ENCODE peak calls at places on chromosomes 2 and 18, in eight cellular contexts. J is neuronal stem cell, Z is Karpas-422, G is fibroblast of lung, B is HCT116, C is GM23248, N is A549, V is PC-9. T is an unnamed sample.

GRCh38 chr18:23964282-23965238 is 50.0 kb upstream of the TTC39C start:
- DNase-seq in J (no peak), Z (peak; percentile 59), G (no peak), B (peak; percentile 55), C (no peak), N (peak; percentile 44), V (no peak), T (no peak)

GRCh38 chr18:5287854-5288253 is 7.7 kb downstream of the ZBTB14 start:
- DNase-seq in J (no peak), Z (peak; percentile 41), G (no peak), B (no peak), C (no peak), N (no peak), V (no peak), T (no peak)

GRCh38 chr2:102049756-102050443 is 58.1 kb downstream of the IL1R2 start:
- DNase-seq in J (no peak), Z (no peak), G (peak; percentile 16), B (no peak), C (peak; percentile 80), N (no peak), V (no peak), T (no peak)

GRCh38 chr18:73891572-73892421 is 255.8 kb downstream of the FBXO15 start:
- DNase-seq in J (peak; percentile 73), Z (no peak), G (no peak), B (no peak), C (peak; percentile 8), N (no peak), V (no peak), T (no peak)

GRCh38 chr2:209391776-209392401 is 32.0 kb upstream of the MAP2 start:
- DNase-seq in J (no peak), Z (no peak), G (peak; percentile 71), B (no peak), C (peak; percentile 72), N (peak; percentile 7), V (peak; percentile 65), T (no peak)

GRCh38 chr2:60553496-60553991 is at the start of gene BCL11A:
- DNase-seq in J (no peak), Z (peak; percentile 95), G (peak; percentile 93), B (peak; percentile 57), C (peak; percentile 84), N (peak; percentile 82), V (no peak), T (peak; percentile 62)

GRCh38 chr18:13564579-13564978 is 161.8 kb downstream of the FAM210A start:
- DNase-seq in J (no peak), Z (no peak), G (no peak), B (no peak), C (no peak), N (no peak), V (no peak), T (no peak)

GRCh38 chr2:187924293-187924692 is 367.4 kb upstream of the GULP1 start:
- DNase-seq in J (no peak), Z (no peak), G (no peak), B (no peak), C (no peak), N (no peak), V (no peak), T (no peak)

GRCh38 chr2:173496746-173497145 is 142.1 kb downstream of the CDCA7 start:
- DNase-seq in J (no peak), Z (no peak), G (peak; percentile 66), B (no peak), C (peak; percentile 56), N (no peak), V (no peak), T (no peak)

GRCh38 chr2:58428553-58429284 is 187.6 kb upstream of the FANCL start:
- DNase-seq in J (peak; percentile 74), Z (no peak), G (peak; percentile 9), B (no peak), C (peak; percentile 22), N (peak; percentile 14), V (no peak), T (no peak)

GRCh38 chr2:105866439-105867170 is 121.9 kb downstream of the NCK2 start:
- DNase-seq in J (no peak), Z (no peak), G (peak; percentile 84), B (no peak), C (peak; percentile 23), N (no peak), V (no peak), T (peak; percentile 74)

GRCh38 chr18:22210331-22210754 is 41.0 kb downstream of the GATA6 start:
- DNase-seq in J (no peak), Z (no peak), G (peak; percentile 83), B (no peak), C (peak; percentile 76), N (peak; percentile 14), V (no peak), T (no peak)

GRCh38 chr2:236086403-236086970 is 81.7 kb downstream of the GBX2 start:
- DNase-seq in J (no peak), Z (no peak), G (no peak), B (no peak), C (no peak), N (no peak), V (no peak), T (no peak)

GRCh38 chr2:9423922-9424272 is 443 bp downstream of the CPSF3 start:
- DNase-seq in J (no peak), Z (peak; percentile 75), G (peak; percentile 38), B (no peak), C (peak; percentile 70), N (peak; percentile 21), V (no peak), T (no peak)

GRCh38 chr18:8987250-8987649 is 115.2 kb upstream of the NDUFV2 start:
- DNase-seq in J (no peak), Z (no peak), G (peak; percentile 74), B (no peak), C (peak; percentile 86), N (no peak), V (no peak), T (no peak)

GRCh38 chr18:56727399-56727798 is 76.2 kb downstream of the WDR7 start:
- DNase-seq in J (no peak), Z (no peak), G (no peak), B (no peak), C (no peak), N (no peak), V (no peak), T (no peak)

GRCh38 chr2:179613701-179614100 is 247.7 kb downstream of the ZNF385B start:
- DNase-seq in J (no peak), Z (no peak), G (peak; percentile 36), B (no peak), C (peak; percentile 71), N (no peak), V (no peak), T (peak; percentile 64)
- H3K4me2 ChIP-seq in J (no peak overlapping the region), Z (no peak overlapping the region), G (peak overlapping the region; percentile 48), B (no peak overlapping the region), C (peak overlapping the region; percentile 41), N (no peak overlapping the region), V (no peak overlapping the region), T (no peak overlapping the region)

GRCh38 chr18:48996901-48997463 is 46.2 kb upstream of the SMAD7 start:
- DNase-seq in J (no peak), Z (no peak), G (peak; percentile 91), B (peak; percentile 58), C (peak; percentile 95), N (peak; percentile 91), V (peak; percentile 96), T (peak; percentile 95)

GRCh38 chr18:48997681-48997984 is 46.9 kb upstream of the SMAD7 start:
- DNase-seq in J (no peak), Z (no peak), G (no peak), B (no peak), C (no peak), N (no peak), V (no peak), T (peak; percentile 72)

GRCh38 chr18:48996041-48996440 is 45.3 kb upstream of the SMAD7 start:
- DNase-seq in J (no peak), Z (no peak), G (no peak), B (no peak), C (no peak), N (no peak), V (no peak), T (peak; percentile 44)

GRCh38 chr18:48999569-48999968 is 48.8 kb upstream of the SMAD7 start:
- DNase-seq in J (no peak), Z (no peak), G (no peak), B (no peak), C (no peak), N (no peak), V (no peak), T (no peak)

GRCh38 chr18:48997985-48998831 is 47.4 kb upstream of the SMAD7 start:
- DNase-seq in J (no peak), Z (no peak), G (peak; percentile 98), B (peak; percentile 91), C (peak; percentile 99), N (peak; percentile 96), V (peak; percentile 98), T (peak; percentile 97)
- H3K4me3 ChIP-seq in J (no peak overlapping the region), Z (no peak overlapping the region), G (no peak overlapping the region), B (peak overlapping the region; percentile 6), C (peak overlapping the region; percentile 16), N (peak overlapping the region; percentile 30), V (peak overlapping the region; percentile 32), T (no peak overlapping the region)

DNA sequence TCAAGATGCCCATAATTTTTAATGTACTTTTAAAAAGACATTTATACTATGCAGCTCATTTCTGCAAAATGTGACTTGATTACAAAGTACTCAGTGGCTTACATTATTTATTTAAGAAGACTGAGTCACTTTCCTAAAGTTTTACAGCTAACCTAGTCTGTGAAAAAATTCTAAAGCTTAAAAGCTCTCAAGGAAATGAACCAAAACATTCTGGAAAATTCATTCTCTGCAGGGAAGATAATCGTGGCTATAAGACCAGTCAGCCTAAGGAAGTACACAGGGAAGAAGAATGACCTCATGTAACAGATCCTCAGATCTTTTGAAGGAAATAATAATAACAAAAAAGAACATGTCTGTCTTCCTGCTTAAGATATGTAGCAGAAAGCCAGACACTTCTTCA is 232.1 kb upstream of the STK17B start:
- DNase-seq in J (no peak), Z (no peak), G (peak; percentile 86), B (no peak), C (peak; percentile 65), N (no peak), V (no peak), T (no peak)
- H3K4me2 ChIP-seq in J (no peak overlapping the region), Z (no peak overlapping the region), G (no peak overlapping the region), B (no peak overlapping the region), C (peak overlapping the region; percentile 25), N (peak overlapping the region; percentile 41), V (no peak overlapping the region), T (no peak overlapping the region)

GRCh38 chr2:16639431-16639830 is 26.2 kb downstream of the CYRIA start:
- DNase-seq in J (no peak), Z (no peak), G (no peak), B (no peak), C (no peak), N (no peak), V (no peak), T (no peak)
- H3K4me3 ChIP-seq in J (no peak overlapping the region), Z (no peak overlapping the region), G (no peak overlapping the region), B (no peak overlapping the region), C (no peak overlapping the region), N (no peak overlapping the region), V (no peak overlapping the region), T (no peak overlapping the region)

DNA sequence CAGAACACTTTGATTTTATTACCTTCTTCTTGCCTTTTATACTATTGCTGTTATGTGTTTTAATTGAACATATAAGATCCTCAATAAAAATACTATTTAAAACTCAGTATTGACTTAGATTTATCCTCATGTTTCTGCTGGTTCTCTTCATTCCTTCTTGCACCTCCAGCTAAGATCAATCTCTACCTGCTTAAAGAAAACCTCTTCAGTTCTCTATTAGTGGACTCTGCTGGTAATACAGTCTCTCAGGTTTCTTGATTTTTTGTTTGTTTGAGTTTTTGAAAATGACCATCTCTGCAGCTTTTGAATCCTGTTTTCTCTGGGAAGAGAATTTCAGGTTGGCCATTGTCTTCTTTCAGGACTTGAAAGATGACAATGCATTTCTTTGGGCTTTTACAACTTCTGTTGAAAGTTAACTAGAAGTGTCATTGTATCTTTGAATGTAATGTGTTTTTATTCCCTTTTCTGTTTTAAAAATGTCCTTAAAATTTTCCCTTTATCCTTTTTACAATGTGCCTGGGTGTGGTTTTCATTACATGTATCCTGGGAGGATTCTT is 29.8 kb upstream of the TMEM131 start:
- DNase-seq in J (no peak), Z (peak; percentile 63), G (no peak), B (no peak), C (no peak), N (no peak), V (no peak), T (no peak)
- H3K4me2 ChIP-seq in J (no peak overlapping the region), Z (peak overlapping the region; percentile 74), G (no peak overlapping the region), B (no peak overlapping the region), C (no peak overlapping the region), N (no peak overlapping the region), V (no peak overlapping the region), T (no peak overlapping the region)